ENCODE peak calls at places on chromosomes 12 and 14, in eight cellular contexts. H is NCI-H510A, A is EL, N is AG20443, Z is Ammon's horn, E is uterus, U is cardiac muscle cell, R is nucleus accumbens. I is an unnamed sample.

GRCh38 chr12:112126000-112126431 is 656 bp downstream of the TRAFD1 start:
- DNase-seq in H (no peak), R (no peak), U (no peak), E (no peak), N (no peak), A (no peak), Z (peak), I (no peak)

GRCh38 chr12:48996794-48997718 is 2.1 kb downstream of the DDN start:
- DNase-seq in R (peak), Z (peak), N (peak), H (peak), U (peak), E (peak), A (peak), I (peak)

GRCh38 chr12:109720152-109720855 is 6.7 kb downstream of the FAM222A start:
- DNase-seq in Z (peak), R (peak), U (no peak), N (no peak), H (no peak), E (no peak), A (no peak), I (no peak)

GRCh38 chr14:103628221-103628683 is 759 bp upstream of the KLC1 start:
- DNase-seq in N (peak), E (peak), U (peak), R (peak), Z (peak), A (peak), H (no peak), I (no peak)

GRCh38 chr14:65414961-65415589 is 2.5 kb downstream of the FUT8 start:
- DNase-seq in N (peak), A (peak), H (no peak), U (peak), Z (peak), R (no peak), E (no peak), I (peak)

GRCh38 chr14:101216725-101217463 is 313.4 kb upstream of the RTL1 start:
- DNase-seq in E (peak), Z (no peak), R (no peak), N (no peak), H (no peak), A (no peak), U (no peak), I (no peak)

GRCh38 chr14:53840444-53840843 is 116.2 kb downstream of the BMP4 start:
- DNase-seq in Z (no peak), R (no peak), N (no peak), A (peak), H (no peak), U (no peak), E (no peak), I (no peak)

GRCh38 chr14:68978550-68978911 is 571 bp downstream of the ACTN1 start:
- DNase-seq in U (peak), E (peak), A (peak), N (peak), R (no peak), Z (no peak), H (peak), I (no peak)

GRCh38 chr14:93727917-93728650 is 60.2 kb downstream of the PRIMA1 start:
- DNase-seq in Z (no peak), E (no peak), N (no peak), U (no peak), A (no peak), H (no peak), R (no peak), I (no peak)

GRCh38 chr14:65949711-65950516 is 536.3 kb upstream of the CCDC196 start:
- DNase-seq in A (peak), U (peak), H (peak), R (no peak), E (peak), N (no peak), Z (no peak), I (peak)

GRCh38 chr12:56818629-56819028 is 55.5 kb downstream of the HSD17B6 start:
- DNase-seq in H (no peak), A (no peak), U (no peak), Z (no peak), E (no peak), N (no peak), R (no peak), I (no peak)

GRCh38 chr12:7498832-7499231 is 4.7 kb downstream of the CD163 start:
- DNase-seq in R (no peak), N (peak), Z (peak), U (no peak), H (no peak), E (no peak), A (peak), I (no peak)

GRCh38 chr12:12190087-12190809 is 76.6 kb downstream of the LRP6 start:
- DNase-seq in N (no peak), Z (no peak), A (no peak), R (no peak), E (no peak), U (no peak), H (no peak), I (no peak)

GRCh38 chr14:57291692-57292647 is 23.2 kb downstream of the AP5M1 start:
- DNase-seq in Z (no peak), E (no peak), R (no peak), H (no peak), A (no peak), N (no peak), U (no peak), I (no peak)

GRCh38 chr12:50132505-50133135 is 20.6 kb downstream of the COX14 start:
- DNase-seq in H (no peak), N (no peak), E (no peak), A (no peak), Z (peak), U (peak), R (no peak), I (peak)

I was measured in cerebellar cortex.